ENCODE peak calls at places on chromosomes 1 and 21, in five cellular contexts. One of them, this sample, is unnamed.

GRCh38 chr1:147840909-147841308 is 61.7 kb upstream of the GJA8 start:
- DNase-seq in K562: peak
- DNase-seq in OCI-LY7: no peak
- DNase-seq in AG04449: no peak
- DNase-seq in heart left ventricle: no peak
- DNase-seq in this sample: no peak

GRCh38 chr1:38962113-38962512 is 20.5 kb upstream of the RHBDL2 start:
- DNase-seq in heart left ventricle: no peak
- DNase-seq in K562: no peak
- DNase-seq in AG04449: peak
- DNase-seq in OCI-LY7: no peak
- DNase-seq in this sample: no peak

GRCh38 chr1:57238408-57238807 is 185.5 kb downstream of the DAB1 start:
- DNase-seq in K562: no peak
- DNase-seq in heart left ventricle: no peak
- DNase-seq in AG04449: no peak
- DNase-seq in OCI-LY7: no peak
- DNase-seq in this sample: no peak

GRCh38 chr1:25771246-25772114 is 28.5 kb upstream of the SELENON start:
- DNase-seq in AG04449: no peak
- DNase-seq in K562: no peak
- DNase-seq in heart left ventricle: peak
- DNase-seq in OCI-LY7: peak
- DNase-seq in this sample: peak

GRCh38 chr1:7127322-7128050 is 342.2 kb downstream of the CAMTA1 start:
- DNase-seq in heart left ventricle: no peak
- DNase-seq in AG04449: no peak
- DNase-seq in K562: no peak
- DNase-seq in OCI-LY7: no peak
- DNase-seq in this sample: no peak

GRCh38 chr1:154996966-154997701 is 3.7 kb downstream of the LENEP start:
- DNase-seq in heart left ventricle: no peak
- DNase-seq in OCI-LY7: no peak
- DNase-seq in AG04449: no peak
- DNase-seq in K562: no peak
- DNase-seq in this sample: no peak

GRCh38 chr1:7285856-7286454 is 485.1 kb upstream of the VAMP3 start:
- DNase-seq in heart left ventricle: no peak
- DNase-seq in OCI-LY7: no peak
- DNase-seq in AG04449: no peak
- DNase-seq in K562: no peak
- DNase-seq in this sample: no peak

GRCh38 chr1:225253784-225254183 is 174.1 kb downstream of the LBR start:
- DNase-seq in OCI-LY7: no peak
- DNase-seq in heart left ventricle: no peak
- DNase-seq in AG04449: peak
- DNase-seq in K562: no peak
- DNase-seq in this sample: no peak

GRCh38 chr1:225554216-225554812 is 98.6 kb downstream of the ENAH start:
- DNase-seq in OCI-LY7: peak
- DNase-seq in AG04449: no peak
- DNase-seq in heart left ventricle: no peak
- DNase-seq in K562: peak
- DNase-seq in this sample: peak

GRCh38 chr1:215608646-215609045 is 41.5 kb downstream of the KCTD3 start:
- DNase-seq in OCI-LY7: no peak
- DNase-seq in heart left ventricle: no peak
- DNase-seq in AG04449: no peak
- DNase-seq in K562: no peak
- DNase-seq in this sample: no peak

GRCh38 chr1:175673236-175674150 is 69.9 kb downstream of the TNR start:
- DNase-seq in OCI-LY7: peak
- DNase-seq in AG04449: no peak
- DNase-seq in heart left ventricle: no peak
- DNase-seq in K562: no peak
- DNase-seq in this sample: no peak

GRCh38 chr1:22780696-22781095 is 70.1 kb downstream of the EPHB2 start:
- DNase-seq in heart left ventricle: no peak
- DNase-seq in OCI-LY7: peak
- DNase-seq in AG04449: no peak
- DNase-seq in K562: peak
- DNase-seq in this sample: peak

GRCh38 chr1:9766759-9767442 is 56.9 kb downstream of the CLSTN1 start:
- DNase-seq in K562: no peak
- DNase-seq in heart left ventricle: no peak
- DNase-seq in AG04449: peak
- DNase-seq in OCI-LY7: no peak
- DNase-seq in this sample: no peak

GRCh38 chr1:23810818-23811420 is 10.4 kb upstream of the GALE start:
- DNase-seq in K562: peak
- DNase-seq in heart left ventricle: no peak
- DNase-seq in AG04449: no peak
- DNase-seq in OCI-LY7: peak
- DNase-seq in this sample: peak

GRCh38 chr1:91325456-91325855 is 79.2 kb downstream of the HFM1 start:
- DNase-seq in heart left ventricle: no peak
- DNase-seq in OCI-LY7: no peak
- DNase-seq in AG04449: no peak
- DNase-seq in K562: no peak
- DNase-seq in this sample: no peak

GRCh38 chr21:23853796-23854379 is 1753.4 kb downstream of the MRPL39 start:
- DNase-seq in AG04449: no peak
- DNase-seq in OCI-LY7: peak
- DNase-seq in K562: peak
- DNase-seq in heart left ventricle: no peak
- DNase-seq in this sample: peak

GRCh38 chr21:46551636-46552241 is 53.1 kb downstream of the S100B start:
- DNase-seq in K562: no peak
- DNase-seq in AG04449: no peak
- DNase-seq in OCI-LY7: peak
- DNase-seq in heart left ventricle: no peak
- DNase-seq in this sample: peak
- H3K4me3 ChIP-seq in K562: no peak
- H3K4me3 ChIP-seq in AG04449: no peak
- H3K4me3 ChIP-seq in OCI-LY7: peak
- H3K4me3 ChIP-seq in heart left ventricle: no peak
- H3K4me3 ChIP-seq in this sample: no peak

GRCh38 chr1:14661220-14661619 is 62.7 kb downstream of the KAZN start:
- DNase-seq in K562: no peak
- DNase-seq in AG04449: no peak
- DNase-seq in OCI-LY7: peak
- DNase-seq in heart left ventricle: no peak
- DNase-seq in this sample: no peak

GRCh38 chr1:14659913-14660312 is 61.4 kb downstream of the KAZN start:
- DNase-seq in OCI-LY7: no peak
- DNase-seq in AG04449: no peak
- DNase-seq in heart left ventricle: no peak
- DNase-seq in K562: no peak
- DNase-seq in this sample: no peak

GRCh38 chr1:14662116-14662515 is 63.6 kb downstream of the KAZN start:
- DNase-seq in OCI-LY7: no peak
- DNase-seq in K562: no peak
- DNase-seq in AG04449: no peak
- DNase-seq in heart left ventricle: peak
- DNase-seq in this sample: no peak

GRCh38 chr1:14658642-14659041 is 60.2 kb downstream of the KAZN start:
- DNase-seq in heart left ventricle: no peak
- DNase-seq in AG04449: no peak
- DNase-seq in OCI-LY7: no peak
- DNase-seq in K562: no peak
- DNase-seq in this sample: no peak

DNA sequence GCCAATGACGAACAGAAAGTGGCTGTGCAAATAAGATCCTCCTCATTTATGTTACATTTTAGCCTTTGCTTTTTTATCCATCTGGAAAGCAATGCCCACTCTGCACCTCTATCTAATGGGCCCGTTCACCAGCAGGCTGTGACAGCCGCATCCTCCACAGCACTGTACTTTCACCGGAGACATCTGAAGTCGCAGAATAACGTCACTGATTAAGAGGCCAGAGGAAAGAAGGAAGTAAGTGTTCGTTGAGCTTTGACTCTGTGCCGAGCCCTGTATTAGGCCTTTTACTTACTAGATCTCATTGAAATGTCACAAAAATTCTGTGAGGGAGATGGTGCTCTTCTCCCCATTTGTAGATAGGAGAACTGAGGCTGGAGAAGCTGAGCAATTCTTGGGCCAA is 62.3 kb downstream of the KAZN start:
- DNase-seq in K562: no peak
- DNase-seq in OCI-LY7: peak
- DNase-seq in AG04449: no peak
- DNase-seq in heart left ventricle: no peak
- DNase-seq in this sample: no peak
- H3K4me3 ChIP-seq in K562: no peak
- H3K4me3 ChIP-seq in OCI-LY7: peak
- H3K4me3 ChIP-seq in AG04449: no peak
- H3K4me3 ChIP-seq in heart left ventricle: no peak
- H3K4me3 ChIP-seq in this sample: no peak

DNA sequence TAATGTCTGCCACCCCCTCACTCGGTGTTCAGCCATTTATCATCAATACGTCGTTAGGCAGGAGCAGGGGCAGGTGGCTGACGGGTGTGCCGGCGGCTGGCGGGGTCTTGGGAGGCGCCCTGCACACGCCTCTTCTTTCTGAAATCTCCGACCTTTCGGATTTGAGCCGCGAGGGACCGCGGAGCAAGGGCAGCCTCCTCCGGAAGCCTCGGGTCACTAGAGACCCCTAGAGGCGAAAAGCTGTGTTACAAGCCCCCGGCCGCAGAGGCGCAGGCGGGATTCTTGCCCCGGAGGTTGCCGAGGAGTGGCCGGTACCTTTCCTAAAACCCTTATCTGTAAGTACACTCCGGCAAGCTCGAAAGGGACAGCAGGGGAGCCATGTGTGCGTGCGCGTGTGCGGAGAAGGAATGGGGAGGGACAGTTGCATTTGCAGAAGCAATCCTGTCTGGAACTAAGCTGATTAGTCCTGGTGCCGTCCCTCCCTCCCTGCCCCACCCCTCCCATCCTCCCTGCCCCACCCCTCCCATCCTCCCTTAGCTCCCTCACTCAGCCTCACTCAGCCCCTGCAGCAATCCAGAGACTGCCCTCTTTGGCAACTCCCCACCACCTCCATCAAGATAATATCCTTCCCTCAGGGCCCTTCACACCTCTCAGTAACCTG is 11.0 kb downstream of the BRINP2 start:
- DNase-seq in heart left ventricle: peak
- DNase-seq in K562: peak
- DNase-seq in OCI-LY7: peak
- DNase-seq in AG04449: no peak
- DNase-seq in this sample: peak
- H3K4me3 ChIP-seq in heart left ventricle: peak
- H3K4me3 ChIP-seq in K562: no peak
- H3K4me3 ChIP-seq in OCI-LY7: no peak
- H3K4me3 ChIP-seq in AG04449: peak
- H3K4me3 ChIP-seq in this sample: peak

DNA sequence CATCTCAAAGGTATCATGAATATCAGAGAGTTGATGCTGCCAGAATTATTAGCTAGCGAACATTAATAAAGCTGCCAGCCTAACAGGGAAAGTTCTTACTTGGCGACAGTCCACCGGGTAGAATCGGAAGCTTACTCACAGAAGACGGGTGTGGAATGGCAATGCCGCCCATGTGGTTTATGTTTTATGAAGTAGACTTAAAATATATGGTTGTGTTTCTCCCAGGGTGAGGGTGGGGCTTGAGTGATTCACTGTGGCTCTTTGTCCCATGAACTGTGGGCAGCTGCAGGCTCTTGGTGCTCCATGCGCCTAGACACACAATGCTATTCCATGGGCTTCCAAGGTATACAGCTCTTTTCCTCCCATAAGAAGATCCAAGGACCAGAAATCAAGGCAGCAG is 162.7 kb downstream of the PIGK start:
- DNase-seq in OCI-LY7: no peak
- DNase-seq in AG04449: no peak
- DNase-seq in heart left ventricle: no peak
- DNase-seq in K562: no peak
- DNase-seq in this sample: no peak
- H3K4me3 ChIP-seq in OCI-LY7: no peak
- H3K4me3 ChIP-seq in AG04449: no peak
- H3K4me3 ChIP-seq in heart left ventricle: no peak
- H3K4me3 ChIP-seq in K562: no peak
- H3K4me3 ChIP-seq in this sample: no peak

DNA sequence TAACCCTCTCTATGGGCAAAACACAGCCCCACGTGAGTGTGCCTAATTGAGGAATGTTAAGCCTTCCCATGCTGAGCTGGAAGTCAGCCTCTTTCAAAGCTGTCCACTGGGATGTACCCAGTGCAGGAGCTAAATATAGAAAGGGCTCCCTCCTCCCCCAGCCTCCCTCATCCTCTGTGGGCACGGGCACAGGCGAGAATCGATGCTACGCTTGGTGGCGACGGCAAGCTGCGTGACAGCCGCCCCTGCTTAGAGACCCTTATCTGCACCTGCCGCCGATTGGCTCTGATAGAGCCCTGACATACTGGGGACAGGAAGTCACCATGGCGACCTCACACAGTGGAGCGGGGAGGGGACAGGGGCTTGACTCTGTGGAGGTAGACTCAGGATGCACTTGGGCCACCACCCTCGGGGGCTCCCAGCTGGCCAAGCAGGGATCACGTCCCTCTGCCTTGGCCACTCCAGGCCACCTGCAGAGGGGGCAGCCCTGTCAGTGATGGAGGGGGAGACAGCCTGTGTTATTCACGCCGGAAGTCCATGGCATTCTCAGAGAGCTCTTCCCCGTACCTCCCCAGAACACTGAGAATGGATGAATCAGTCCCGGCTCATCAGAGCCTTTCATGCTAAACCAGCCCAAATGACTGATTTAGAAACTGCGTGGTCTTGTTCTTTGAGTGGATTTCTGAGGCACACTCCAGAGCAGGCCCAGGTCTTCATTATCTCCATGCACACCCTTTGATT is 84.8 kb downstream of the KCND3 start:
- DNase-seq in heart left ventricle: no peak
- DNase-seq in AG04449: no peak
- DNase-seq in K562: no peak
- DNase-seq in OCI-LY7: no peak
- DNase-seq in this sample: no peak
- H3K4me3 ChIP-seq in heart left ventricle: no peak
- H3K4me3 ChIP-seq in AG04449: no peak
- H3K4me3 ChIP-seq in K562: no peak
- H3K4me3 ChIP-seq in OCI-LY7: no peak
- H3K4me3 ChIP-seq in this sample: no peak

DNA sequence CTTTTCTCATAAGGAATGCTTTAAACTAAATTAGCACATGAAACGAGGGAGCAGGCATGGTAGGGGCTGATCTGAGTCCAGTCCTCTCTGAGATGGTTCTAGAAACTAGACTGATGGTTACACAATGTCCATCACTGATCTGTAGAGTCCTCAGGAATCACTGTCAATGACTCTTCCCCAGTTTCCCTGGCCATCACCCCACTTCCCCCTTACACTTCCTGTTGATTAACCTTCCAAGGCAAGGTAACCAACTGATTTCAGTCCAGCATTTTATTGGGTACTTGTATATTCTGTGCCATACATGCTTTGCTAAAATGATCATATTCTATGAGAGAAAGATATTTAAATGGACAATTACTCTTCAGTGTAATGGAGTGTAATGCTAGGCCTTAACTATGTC is 100.6 kb upstream of the ARTN start:
- DNase-seq in heart left ventricle: no peak
- DNase-seq in K562: no peak
- DNase-seq in AG04449: no peak
- DNase-seq in OCI-LY7: no peak
- DNase-seq in this sample: no peak
- H3K4me3 ChIP-seq in heart left ventricle: no peak
- H3K4me3 ChIP-seq in K562: no peak
- H3K4me3 ChIP-seq in AG04449: no peak
- H3K4me3 ChIP-seq in OCI-LY7: no peak
- H3K4me3 ChIP-seq in this sample: no peak

GRCh38 chr1:17434016-17434415 is 5.5 kb downstream of the RCC2 start:
- DNase-seq in K562: no peak
- DNase-seq in heart left ventricle: no peak
- DNase-seq in AG04449: no peak
- DNase-seq in OCI-LY7: no peak
- DNase-seq in this sample: peak
- H3K4me3 ChIP-seq in K562: no peak
- H3K4me3 ChIP-seq in heart left ventricle: no peak
- H3K4me3 ChIP-seq in AG04449: no peak
- H3K4me3 ChIP-seq in OCI-LY7: no peak
- H3K4me3 ChIP-seq in this sample: no peak

This sample was measured in H7.